ENCODE peak calls at places on chromosomes 16 and 17, in eight cellular contexts. B, F, P, L, G, A, O and K are unnamed samples.

GRCh38 chr16:19881783-19882182 is 2.9 kb downstream of the GPRC5B start:
- DNase-seq in A (no peak), P (no peak), B (no peak), F (no peak), L (no peak), O (no peak), G (no peak), K (no peak)

GRCh38 chr17:77439382-77440013 is 298.7 kb downstream of the SEC14L1 start:
- DNase-seq in P (no peak), F (no peak), G (no peak), B (no peak), O (no peak), A (no peak), L (no peak), K (no peak)

GRCh38 chr17:61400786-61401279 is 1.2 kb downstream of the TBX2 start:
- DNase-seq in O (no peak), G (no peak), L (no peak), B (peak; percentile 62), P (no peak), F (peak; percentile 54), A (no peak), K (no peak)

GRCh38 chr17:62819511-62820221 is 11.6 kb upstream of the MARCHF10 start:
- DNase-seq in P (no peak), A (peak; percentile 98), F (peak; percentile 67), O (peak; percentile 92), L (peak; percentile 76), G (peak; percentile 71), B (peak; percentile 84), K (no peak)

GRCh38 chr16:19502395-19503131 is 19.3 kb downstream of the GDE1 start:
- DNase-seq in L (no peak), P (peak; percentile 45), A (peak; percentile 51), F (peak; percentile 85), B (no peak), O (no peak), G (peak; percentile 77), K (peak; percentile 3)

GRCh38 chr16:27646811-27647210 is 96.9 kb downstream of the KATNIP start:
- DNase-seq in L (no peak), G (no peak), B (no peak), A (no peak), O (no peak), F (no peak), P (no peak), K (no peak)

GRCh38 chr16:50121721-50122445 is 31.2 kb upstream of the TENT4B start:
- DNase-seq in A (no peak), O (no peak), P (peak; percentile 4), F (peak; percentile 26), B (no peak), G (peak; percentile 15), L (no peak), K (no peak)

GRCh38 chr17:29593546-29594440 is 861 bp downstream of the ANKRD13B start:
- DNase-seq in F (peak; percentile 89), P (no peak), G (no peak), A (no peak), B (peak; percentile 69), O (no peak), L (no peak), K (no peak)

GRCh38 chr16:52785653-52786052 is 238.7 kb upstream of the TOX3 start:
- DNase-seq in O (no peak), P (no peak), B (no peak), A (no peak), G (no peak), L (no peak), F (no peak), K (no peak)

GRCh38 chr17:61361084-61361483 is 38.6 kb upstream of the TBX2 start:
- DNase-seq in B (no peak), G (no peak), O (peak; percentile 50), F (no peak), A (peak; percentile 57), P (no peak), L (no peak), K (no peak)

GRCh38 chr17:19248923-19249574 is 11.9 kb downstream of the EPN2 start:
- DNase-seq in G (no peak), L (no peak), F (no peak), P (no peak), A (peak; percentile 68), B (peak; percentile 67), O (peak; percentile 72), K (no peak)

GRCh38 chr16:31475949-31476304 is 4.0 kb downstream of the TGFB1I1 start:
- DNase-seq in P (no peak), A (no peak), F (no peak), B (peak; percentile 81), O (no peak), G (no peak), L (no peak), K (no peak)

GRCh38 chr17:37607637-37608368 is 1.4 kb downstream of the SYNRG start:
- DNase-seq in B (no peak), F (peak; percentile 2), A (no peak), O (no peak), G (no peak), L (no peak), P (peak; percentile 9), K (no peak)

GRCh38 chr17:75124041-75124818 is 7.3 kb downstream of the NT5C start:
- DNase-seq in G (no peak), P (peak; percentile 31), L (no peak), F (no peak), A (peak; percentile 98), O (no peak), B (peak; percentile 74), K (peak; percentile 27)

GRCh38 chr17:8789743-8790142 is 9.4 kb downstream of the MFSD6L start:
- DNase-seq in P (no peak), F (no peak), L (no peak), O (no peak), B (no peak), G (no peak), A (no peak), K (no peak)

GRCh38 chr17:66395961-66396360 is 93.5 kb downstream of the PRKCA start:
- DNase-seq in G (no peak), F (no peak), L (no peak), O (no peak), P (no peak), B (no peak), A (no peak), K (no peak)

GRCh38 chr17:10120113-10120485 is 78.3 kb downstream of the GAS7 start:
- DNase-seq in O (no peak), B (peak; percentile 63), L (no peak), G (no peak), P (no peak), A (no peak), F (no peak), K (no peak)

GRCh38 chr16:56626685-56627084 is 1.1 kb downstream of the MT1E start:
- DNase-seq in B (no peak), O (no peak), G (no peak), P (no peak), A (no peak), L (no peak), F (no peak), K (no peak)

GRCh38 chr16:56629531-56629930 is 2.9 kb upstream of the MT1M start:
- DNase-seq in B (no peak), G (no peak), O (no peak), P (no peak), A (no peak), F (no peak), L (no peak), K (no peak)

GRCh38 chr16:56630134-56630533 is 2.3 kb upstream of the MT1M start:
- DNase-seq in O (no peak), F (no peak), G (no peak), P (no peak), B (no peak), L (no peak), A (no peak), K (no peak)

GRCh38 chr16:56625943-56626654 is 518 bp downstream of the MT1E start:
- DNase-seq in P (no peak), O (no peak), G (no peak), L (peak; percentile 70), F (no peak), A (no peak), B (no peak), K (no peak)

GRCh38 chr16:56628486-56629035 is 3.0 kb downstream of the MT1E start:
- DNase-seq in F (no peak), B (no peak), G (no peak), O (no peak), L (no peak), A (no peak), P (no peak), K (no peak)
- TF ChIP-seq CTCF in F (no peak), B (no peak), G (no peak), O (no peak), L (no peak), A (no peak), P (no peak), K (no peak)

GRCh38 chr17:48052956-48053757 is 5.0 kb downstream of the NFE2L1 start:
- DNase-seq in G (no peak), L (peak; percentile 20), O (no peak), B (peak; percentile 35), P (no peak), F (no peak), A (no peak), K (no peak)
- H3K27ac ChIP-seq in G (peak overlapping the region; percentile 98), L (peak overlapping the region; percentile 93), O (no peak overlapping the region), B (peak overlapping the region; percentile 99), P (no peak overlapping the region), F (peak overlapping the region; percentile 79), A (peak overlapping the region; percentile 69), K (peak overlapping the region; percentile 100)

DNA sequence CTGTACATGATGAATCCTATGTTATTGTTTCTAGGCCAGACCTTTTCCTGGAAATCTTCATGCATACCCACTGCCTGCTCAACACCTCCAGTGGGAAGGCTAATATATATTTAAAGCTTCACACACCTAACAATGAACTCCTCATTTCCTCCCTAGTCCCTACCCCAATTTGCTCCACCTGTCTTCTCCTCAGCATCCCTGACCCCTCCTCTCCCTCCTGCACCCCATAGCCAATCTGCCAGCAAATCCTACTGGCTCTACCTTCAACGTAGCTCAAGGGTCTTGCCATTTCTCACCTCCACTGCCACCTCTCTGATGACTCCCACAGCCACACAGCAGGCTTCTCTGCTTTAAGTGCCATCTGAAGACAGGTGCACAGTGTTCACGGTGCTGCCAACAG is 215.6 kb upstream of the WSB1 start:
- DNase-seq in F (no peak), G (no peak), B (no peak), A (no peak), P (no peak), O (no peak), L (no peak), K (no peak)
- H3K4me3 ChIP-seq in F (no peak overlapping the region), G (no peak overlapping the region), B (no peak overlapping the region), A (no peak overlapping the region), P (no peak overlapping the region), O (no peak overlapping the region), L (no peak overlapping the region), K (no peak overlapping the region)

GRCh38 chr17:17702821-17703607 is 21.8 kb downstream of the RAI1 start:
- DNase-seq in F (no peak), G (no peak), P (no peak), O (no peak), B (no peak), A (no peak), L (no peak), K (no peak)

GRCh38 chr17:17702370-17702769 is 21.1 kb downstream of the RAI1 start:
- DNase-seq in A (no peak), B (no peak), O (no peak), L (no peak), P (no peak), G (no peak), F (no peak), K (no peak)

GRCh38 chr17:17701112-17701511 is 19.9 kb downstream of the RAI1 start:
- DNase-seq in F (no peak), B (no peak), L (no peak), A (no peak), G (no peak), P (no peak), O (no peak), K (no peak)

GRCh38 chr17:17700251-17700969 is 19.2 kb downstream of the RAI1 start:
- DNase-seq in B (no peak), A (no peak), L (no peak), P (no peak), G (no peak), F (peak; percentile 84), O (no peak), K (no peak)

GRCh38 chr17:17701658-17702057 is 20.4 kb downstream of the RAI1 start:
- DNase-seq in O (no peak), L (no peak), A (no peak), G (no peak), B (no peak), F (no peak), P (no peak), K (no peak)
- TF ChIP-seq CTCF in O (no peak), L (no peak), A (no peak), G (no peak), B (no peak), F (no peak), P (no peak), K (no peak)